ENCODE peak calls at places on chromosome 5, in five cellular contexts. Y is brain microvascular endothelial cell; O is CD4-positive, alpha-beta T cell; I is HCT116; Q is K562. K is an unnamed sample.

GRCh38 chr5:43401827-43402226 is 10.4 kb downstream of the CCL28 start:
- DNase-seq in Y (no peak), O (no peak), I (peak; percentile 19), Q (peak; percentile 45), K (no peak)

GRCh38 chr5:10355071-10355889 is 1.8 kb downstream of the MARCHF6 start:
- DNase-seq in Y (peak; percentile 19), O (no peak), I (no peak), Q (no peak), K (no peak)

GRCh38 chr5:144004751-144005150 is 165.7 kb downstream of the YIPF5 start:
- DNase-seq in Y (no peak), O (no peak), I (no peak), Q (no peak), K (no peak)

GRCh38 chr5:7410936-7411511 is 15.1 kb downstream of the ADCY2 start:
- DNase-seq in Y (no peak), O (no peak), I (no peak), Q (no peak), K (no peak)

GRCh38 chr5:91150189-91150588 is 232.9 kb downstream of the ARRDC3 start:
- DNase-seq in Y (no peak), O (no peak), I (peak; percentile 7), Q (no peak), K (no peak)

GRCh38 chr5:178674334-178674733 is 47.5 kb upstream of the CLK4 start:
- DNase-seq in Y (no peak), O (no peak), I (no peak), Q (no peak), K (no peak)

GRCh38 chr5:93278876-93279275 is 302.1 kb downstream of the NR2F1-AS1 start:
- DNase-seq in Y (no peak), O (no peak), I (no peak), Q (no peak), K (no peak)

GRCh38 chr5:142472306-142472951 is 147.6 kb upstream of the SPRY4 start:
- DNase-seq in Y (peak; percentile 91), O (peak; percentile 11), I (peak; percentile 97), Q (peak; percentile 40), K (no peak)

GRCh38 chr5:1127991-1128785 is 16.3 kb upstream of the SLC12A7 start:
- DNase-seq in Y (no peak), O (no peak), I (no peak), Q (no peak), K (no peak)

GRCh38 chr5:218457-219289 is 553 bp downstream of the SDHA start:
- DNase-seq in Y (peak; percentile 39), O (no peak), I (no peak), Q (peak; percentile 66), K (peak; percentile 40)

GRCh38 chr5:50687548-50687947 is 21.1 kb downstream of the PARP8 start:
- DNase-seq in Y (no peak), O (no peak), I (no peak), Q (no peak), K (no peak)

GRCh38 chr5:415928-416635 is 26.9 kb upstream of the EXOC3 start:
- DNase-seq in Y (no peak), O (no peak), I (no peak), Q (no peak), K (no peak)

GRCh38 chr5:172502969-172503368 is 48.6 kb upstream of the SH3PXD2B start:
- DNase-seq in Y (no peak), O (no peak), I (no peak), Q (no peak), K (peak; percentile 26)

GRCh38 chr5:36878421-36879088 is 2.0 kb downstream of the NIPBL start:
- DNase-seq in Y (no peak), O (no peak), I (no peak), Q (peak; percentile 37), K (peak; percentile 50)

GRCh38 chr5:40052812-40053211 is 626.9 kb upstream of the PTGER4 start:
- DNase-seq in Y (peak; percentile 16), O (no peak), I (no peak), Q (peak; percentile 22), K (no peak)

GRCh38 chr5:33631139-33631538 is 190.4 kb downstream of the TARS1 start:
- DNase-seq in Y (no peak), O (no peak), I (no peak), Q (no peak), K (no peak)

GRCh38 chr5:72328172-72328571 is 8.0 kb downstream of the PTCD2 start:
- DNase-seq in Y (no peak), O (no peak), I (no peak), Q (no peak), K (peak; percentile 52)

GRCh38 chr5:72503888-72504491 is 3.2 kb downstream of the ZNF366 start:
- DNase-seq in Y (peak; percentile 20), O (no peak), I (no peak), Q (peak; percentile 36), K (no peak)

GRCh38 chr5:9838906-9839305 is 208.8 kb upstream of the TAS2R1 start:
- DNase-seq in Y (no peak), O (no peak), I (no peak), Q (no peak), K (no peak)

GRCh38 chr5:32869216-32869615 is 158.1 kb downstream of the NPR3 start:
- DNase-seq in Y (no peak), O (no peak), I (no peak), Q (no peak), K (no peak)

GRCh38 chr5:132458651-132459030 is 31.9 kb downstream of the IRF1 start:
- DNase-seq in Y (no peak), O (no peak), I (no peak), Q (no peak), K (no peak)

GRCh38 chr5:32707394-32707997 is 3.6 kb upstream of the NPR3 start:
- DNase-seq in Y (no peak), O (no peak), I (peak; percentile 21), Q (no peak), K (no peak)

GRCh38 chr5:135094339-135095051 is 60.5 kb upstream of the PITX1 start:
- DNase-seq in Y (no peak), O (no peak), I (no peak), Q (no peak), K (no peak)

GRCh38 chr5:175772747-175773533 is 98.4 kb upstream of the CPLX2 start:
- DNase-seq in Y (no peak), O (no peak), I (no peak), Q (no peak), K (no peak)

GRCh38 chr5:98769006-98769255 is 4.5 kb upstream of the RGMB start:
- DNase-seq in Y (no peak), O (no peak), I (no peak), Q (no peak), K (no peak)
- TF ChIP-seq CTCF in Y (peak; percentile 83), O (peak; percentile 52), I (no peak), Q (no peak), K (peak; percentile 74)

DNA sequence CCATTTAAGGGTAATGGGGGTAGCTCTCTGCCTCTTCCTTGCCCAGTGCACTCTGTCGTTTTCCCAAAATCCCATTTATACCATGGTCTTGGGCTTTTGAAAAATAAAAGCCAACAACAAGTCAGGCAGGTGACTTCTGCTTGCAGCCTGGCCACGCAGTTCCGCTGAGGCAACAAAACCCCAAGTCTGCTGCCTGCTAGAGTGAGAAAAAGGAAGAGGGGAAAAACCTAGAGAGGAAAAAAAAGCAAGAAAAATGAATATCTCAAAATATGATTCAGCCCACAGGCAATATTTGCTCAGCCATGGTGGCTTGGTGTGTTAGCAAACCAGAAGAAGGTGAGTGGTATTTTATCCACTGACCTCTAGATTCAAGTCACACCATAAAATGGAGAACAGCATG is 148.2 kb upstream of the FSTL4 start:
- DNase-seq in Y (no peak), O (no peak), I (no peak), Q (no peak), K (no peak)
- H3K27me3 ChIP-seq in Y (peaks cover under 1% of the 10 kb centered on the region), O (peaks cover 9% of the 10 kb centered on the region), I (peaks cover 28% of the 10 kb centered on the region), Q (peaks cover 18% of the 10 kb centered on the region), K (no peaks in the 10 kb centered on the region)

GRCh38 chr5:115389074-115389798 is 92.8 kb upstream of the CCDC112 start:
- DNase-seq in Y (no peak), O (no peak), I (no peak), Q (no peak), K (no peak)

GRCh38 chr5:115387816-115388215 is 91.4 kb upstream of the CCDC112 start:
- DNase-seq in Y (no peak), O (no peak), I (no peak), Q (no peak), K (no peak)

GRCh38 chr5:115392611-115393010 is 96.2 kb upstream of the CCDC112 start:
- DNase-seq in Y (no peak), O (no peak), I (no peak), Q (no peak), K (no peak)

GRCh38 chr5:115391780-115392179 is 95.3 kb upstream of the CCDC112 start:
- DNase-seq in Y (no peak), O (no peak), I (no peak), Q (no peak), K (no peak)

GRCh38 chr5:115389799-115390382 is 93.4 kb upstream of the CCDC112 start:
- DNase-seq in Y (no peak), O (no peak), I (no peak), Q (no peak), K (no peak)
- TF ChIP-seq CTCF in Y (no peak), O (no peak), I (peak; percentile 17), Q (peak; percentile 23), K (peak; percentile 19)

GRCh38 chr5:88141695-88141979 is 127.0 kb downstream of the TMEM161B start:
- DNase-seq in Y (no peak), O (no peak), I (no peak), Q (no peak), K (no peak)

GRCh38 chr5:88143693-88144218 is 124.9 kb downstream of the TMEM161B start:
- DNase-seq in Y (no peak), O (no peak), I (no peak), Q (no peak), K (no peak)

GRCh38 chr5:88142801-88143692 is 125.6 kb downstream of the TMEM161B start:
- DNase-seq in Y (no peak), O (no peak), I (no peak), Q (no peak), K (no peak)

GRCh38 chr5:88140863-88141694 is 127.6 kb downstream of the TMEM161B start:
- DNase-seq in Y (peak; percentile 96), O (peak; percentile 56), I (peak; percentile 93), Q (peak; percentile 96), K (peak; percentile 96)

DNA sequence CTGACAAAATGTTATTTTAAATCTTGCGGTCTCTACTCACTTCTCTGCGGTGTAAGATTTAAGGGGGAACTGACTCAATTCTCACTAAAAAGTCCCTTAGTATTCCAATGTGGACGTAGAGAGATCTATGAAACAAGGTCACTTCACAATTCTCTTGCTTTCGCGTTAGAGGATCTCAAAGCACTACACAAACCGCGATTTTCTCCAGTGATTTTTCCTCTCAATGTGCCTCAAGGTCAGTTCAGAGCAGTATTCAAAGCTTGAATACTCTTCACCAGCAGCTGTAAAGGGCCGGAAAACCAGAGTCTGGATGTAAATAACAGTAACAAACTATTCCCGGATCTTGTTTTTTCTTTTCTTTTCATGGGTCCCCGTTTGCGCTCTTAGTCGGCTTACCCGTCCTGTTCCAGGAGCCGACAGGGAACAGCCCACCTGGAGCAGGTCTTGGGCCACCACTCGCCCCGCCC is 128.2 kb downstream of the TMEM161B start:
- DNase-seq in Y (no peak), O (no peak), I (no peak), Q (peak; percentile 34), K (no peak)
- H3K27me3 ChIP-seq in Y (peaks cover 35% of the 10 kb centered on the region), O (peaks cover 75% of the 10 kb centered on the region), I (no peaks in the 10 kb centered on the region), Q (peaks cover 24% of the 10 kb centered on the region), K (peaks cover 82% of the 10 kb centered on the region)

K was measured in BE2C.